ENCODE peak calls at places on chromosomes 2 and 18, in seven cellular contexts. B is GM12892, N is K562, A is GM12891, E is H1, T is GM12878, R is HepG2. C is an unnamed sample.

GRCh38 chr2:109446531-109447131 is 167.1 kb downstream of the SEPTIN10 start:
- DNase-seq in B (no peak), N (no peak), A (no peak), E (no peak), T (no peak), R (no peak), C (peak)

GRCh38 chr2:132547089-132547687 is 122.8 kb downstream of the LYPD1 start:
- DNase-seq in B (peak), N (peak), A (peak), E (peak), T (peak), R (peak), C (peak)

GRCh38 chr2:216774180-216774579 is 78.8 kb upstream of the IGFBP5 start:
- DNase-seq in B (no peak), N (no peak), A (no peak), E (no peak), T (no peak), R (no peak), C (no peak)

GRCh38 chr2:11684894-11685460 is 15.0 kb upstream of the NTSR2 start:
- DNase-seq in B (no peak), N (no peak), A (no peak), E (no peak), T (no peak), R (no peak), C (no peak)

GRCh38 chr2:156019341-156019740 is 313.2 kb downstream of the NR4A2 start:
- DNase-seq in B (no peak), N (no peak), A (no peak), E (no peak), T (no peak), R (no peak), C (no peak)

GRCh38 chr2:181264016-181264415 is 193.2 kb upstream of the ITGA4 start:
- DNase-seq in B (no peak), N (no peak), A (no peak), E (no peak), T (no peak), R (no peak), C (no peak)

GRCh38 chr2:172084734-172085459 is 410 bp upstream of the DLX1 start:
- DNase-seq in B (peak), N (peak), A (no peak), E (no peak), T (no peak), R (peak), C (peak)

GRCh38 chr2:238403632-238404405 is 22.9 kb upstream of the ASB1 start:
- DNase-seq in B (no peak), N (no peak), A (no peak), E (no peak), T (no peak), R (peak), C (no peak)

GRCh38 chr2:172722481-172722880 is 13.2 kb upstream of the RAPGEF4 start:
- DNase-seq in B (no peak), N (no peak), A (no peak), E (no peak), T (no peak), R (no peak), C (no peak)

GRCh38 chr2:46296216-46296839 is 879 bp upstream of the EPAS1 start:
- DNase-seq in B (peak), N (no peak), A (no peak), E (no peak), T (no peak), R (no peak), C (no peak)

GRCh38 chr2:122634261-122634660 is 878.8 kb downstream of the TSN start:
- DNase-seq in B (no peak), N (no peak), A (no peak), E (no peak), T (no peak), R (no peak), C (no peak)

GRCh38 chr2:171505374-171505773 is 16.9 kb upstream of the CYBRD1 start:
- DNase-seq in B (no peak), N (no peak), A (no peak), E (no peak), T (no peak), R (no peak), C (no peak)

GRCh38 chr2:178731300-178731699 is 75.9 kb downstream of the TTN start:
- DNase-seq in B (no peak), N (no peak), A (no peak), E (no peak), T (no peak), R (no peak), C (no peak)

GRCh38 chr2:162123806-162124758 is 28.0 kb downstream of the GCG start:
- DNase-seq in B (no peak), N (peak), A (no peak), E (no peak), T (peak), R (peak), C (peak)

GRCh38 chr2:19538411-19538963 is 180.1 kb upstream of the OSR1 start:
- DNase-seq in B (no peak), N (no peak), A (no peak), E (no peak), T (no peak), R (peak), C (no peak)
- TF ChIP-seq TAF1 in B (no peak), N (no peak), A (no peak), E (no peak), T (no peak), R (no peak), C (peak)

GRCh38 chr18:79742076-79742475 is 55.7 kb upstream of the KCNG2 start:
- DNase-seq in B (no peak), N (no peak), A (no peak), E (no peak), T (no peak), R (no peak), C (no peak)

GRCh38 chr18:79746730-79747129 is 51.0 kb upstream of the KCNG2 start:
- DNase-seq in B (no peak), N (no peak), A (no peak), E (no peak), T (no peak), R (no peak), C (no peak)

GRCh38 chr18:79747156-79747845 is 50.4 kb upstream of the KCNG2 start:
- DNase-seq in B (no peak), N (no peak), A (no peak), E (no peak), T (no peak), R (no peak), C (no peak)

GRCh38 chr18:79740741-79741700 is 56.7 kb upstream of the KCNG2 start:
- DNase-seq in B (no peak), N (no peak), A (no peak), E (no peak), T (no peak), R (no peak), C (no peak)

GRCh38 chr18:79744625-79745024 is 53.1 kb upstream of the KCNG2 start:
- DNase-seq in B (no peak), N (no peak), A (no peak), E (no peak), T (no peak), R (no peak), C (no peak)
- TF ChIP-seq TAF1 in B (no peak), N (no peak), A (no peak), E (no peak), T (no peak), R (no peak), C (no peak)

GRCh38 chr2:205685314-205686230 is 3.3 kb downstream of the NRP2 start:
- DNase-seq in B (no peak), N (no peak), A (no peak), E (no peak), T (no peak), R (no peak), C (peak)
- TF ChIP-seq TAF1 in B (no peak), N (no peak), A (no peak), E (peak), T (no peak), R (no peak), C (no peak)

DNA sequence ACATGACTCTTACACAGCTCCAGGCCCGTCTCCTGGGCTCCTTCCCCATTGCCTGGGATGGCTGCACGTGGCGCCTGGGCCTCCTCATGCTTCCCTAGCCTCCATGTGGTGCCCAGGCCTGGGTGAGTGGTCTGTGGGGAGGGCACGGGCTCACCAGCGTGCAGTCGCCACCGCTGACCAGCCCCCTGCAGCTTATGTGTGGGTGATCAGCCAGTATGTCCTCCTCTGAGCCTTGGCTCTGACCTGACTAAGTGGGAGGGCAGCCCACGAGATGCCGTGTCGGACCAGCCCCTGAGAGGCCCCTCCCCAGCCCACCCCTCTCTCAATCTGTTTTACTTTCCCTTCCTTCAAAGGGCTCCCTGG is 85.2 kb upstream of the HPCAL1 start:
- DNase-seq in B (no peak), N (no peak), A (no peak), E (no peak), T (no peak), R (no peak), C (no peak)
- TF ChIP-seq TAF1 in B (no peak), N (no peak), A (no peak), E (no peak), T (no peak), R (no peak), C (no peak)

GRCh38 chr18:54828290-54828871 is at the start of gene RAB27B:
- DNase-seq in B (no peak), N (no peak), A (no peak), E (peak), T (no peak), R (peak), C (peak)

GRCh38 chr18:54829856-54830255 is 1.6 kb downstream of the RAB27B start:
- DNase-seq in B (no peak), N (no peak), A (no peak), E (no peak), T (no peak), R (no peak), C (no peak)

GRCh38 chr18:54830260-54830659 is 2.0 kb downstream of the RAB27B start:
- DNase-seq in B (no peak), N (no peak), A (no peak), E (no peak), T (no peak), R (no peak), C (no peak)

GRCh38 chr18:54825626-54826344 is 2.5 kb upstream of the RAB27B start:
- DNase-seq in B (no peak), N (no peak), A (no peak), E (no peak), T (no peak), R (no peak), C (peak)

GRCh38 chr18:54828986-54829385 is 709 bp downstream of the RAB27B start:
- DNase-seq in B (no peak), N (no peak), A (no peak), E (no peak), T (no peak), R (no peak), C (no peak)
- TF ChIP-seq TAF1 in B (no peak), N (no peak), A (no peak), E (no peak), T (no peak), R (no peak), C (no peak)